ENCODE peak calls at places on chromosome 5, in four cellular contexts. R is HepG2, B is K562, C is GM12878. J is an unnamed sample.

GRCh38 chr5:172438304-172438652 is 16.0 kb downstream of the SH3PXD2B start:
- DNase-seq in R (peak; percentile 40), B (no peak), C (no peak), J (no peak)

GRCh38 chr5:32339198-32339597 is 26.5 kb upstream of the MTMR12 start:
- DNase-seq in R (no peak), B (no peak), C (no peak), J (no peak)

GRCh38 chr5:28779161-28779754 is 1740.9 kb upstream of the CDH9 start:
- DNase-seq in R (no peak), B (no peak), C (no peak), J (no peak)

GRCh38 chr5:98341038-98341710 is 432.3 kb upstream of the RGMB start:
- DNase-seq in R (no peak), B (no peak), C (no peak), J (no peak)

GRCh38 chr5:58648846-58649245 is 66.0 kb downstream of the RAB3C start:
- DNase-seq in R (no peak), B (no peak), C (no peak), J (no peak)

GRCh38 chr5:75510836-75511434 is 494 bp downstream of the CERT1 start:
- DNase-seq in R (peak; percentile 3), B (peak; percentile 48), C (no peak), J (peak; percentile 56)

GRCh38 chr5:124074500-124074899 is 562.5 kb downstream of the CSNK1G3 start:
- DNase-seq in R (no peak), B (no peak), C (no peak), J (no peak)

GRCh38 chr5:91635950-91636349 is 252.8 kb upstream of the ARRDC3 start:
- DNase-seq in R (no peak), B (no peak), C (no peak), J (no peak)

GRCh38 chr5:133848306-133848924 is 120.0 kb downstream of the C5orf15 start:
- DNase-seq in R (peak; percentile 20), B (no peak), C (no peak), J (no peak)

GRCh38 chr5:54637654-54638053 is 120.1 kb downstream of the SNX18 start:
- DNase-seq in R (no peak), B (no peak), C (no peak), J (no peak)

GRCh38 chr5:76175051-76175666 is 92.0 kb downstream of the SV2C start:
- DNase-seq in R (peak; percentile 48), B (peak; percentile 68), C (peak; percentile 32), J (peak; percentile 72)

GRCh38 chr5:32597046-32597629 is 11.8 kb downstream of the SUB1 start:
- DNase-seq in R (no peak), B (no peak), C (no peak), J (no peak)

GRCh38 chr5:52868417-52868816 is 80.7 kb downstream of the ITGA1 start:
- DNase-seq in R (no peak), B (no peak), C (no peak), J (no peak)

GRCh38 chr5:171907731-171908343 is 98.6 kb downstream of the FBXW11 start:
- DNase-seq in R (peak; percentile 56), B (peak; percentile 71), C (no peak), J (peak; percentile 47)

GRCh38 chr5:157026789-157027424 is 32.0 kb downstream of the HAVCR1 start:
- DNase-seq in R (no peak), B (peak; percentile 11), C (no peak), J (peak; percentile 43)

GRCh38 chr5:32869216-32869615 is 158.1 kb downstream of the NPR3 start:
- DNase-seq in R (no peak), B (no peak), C (no peak), J (no peak)

GRCh38 chr5:115962565-115963402 is 509 bp downstream of the LVRN start:
- DNase-seq in R (no peak), B (no peak), C (no peak), J (peak; percentile 41)

GRCh38 chr5:149152317-149152746 is 11.0 kb downstream of the ABLIM3 start:
- DNase-seq in R (peak; percentile 97), B (no peak), C (no peak), J (no peak)
- TF ChIP-seq ESRRA in R (no peak), B (no peak), C (no peak), J (no peak)

DNA sequence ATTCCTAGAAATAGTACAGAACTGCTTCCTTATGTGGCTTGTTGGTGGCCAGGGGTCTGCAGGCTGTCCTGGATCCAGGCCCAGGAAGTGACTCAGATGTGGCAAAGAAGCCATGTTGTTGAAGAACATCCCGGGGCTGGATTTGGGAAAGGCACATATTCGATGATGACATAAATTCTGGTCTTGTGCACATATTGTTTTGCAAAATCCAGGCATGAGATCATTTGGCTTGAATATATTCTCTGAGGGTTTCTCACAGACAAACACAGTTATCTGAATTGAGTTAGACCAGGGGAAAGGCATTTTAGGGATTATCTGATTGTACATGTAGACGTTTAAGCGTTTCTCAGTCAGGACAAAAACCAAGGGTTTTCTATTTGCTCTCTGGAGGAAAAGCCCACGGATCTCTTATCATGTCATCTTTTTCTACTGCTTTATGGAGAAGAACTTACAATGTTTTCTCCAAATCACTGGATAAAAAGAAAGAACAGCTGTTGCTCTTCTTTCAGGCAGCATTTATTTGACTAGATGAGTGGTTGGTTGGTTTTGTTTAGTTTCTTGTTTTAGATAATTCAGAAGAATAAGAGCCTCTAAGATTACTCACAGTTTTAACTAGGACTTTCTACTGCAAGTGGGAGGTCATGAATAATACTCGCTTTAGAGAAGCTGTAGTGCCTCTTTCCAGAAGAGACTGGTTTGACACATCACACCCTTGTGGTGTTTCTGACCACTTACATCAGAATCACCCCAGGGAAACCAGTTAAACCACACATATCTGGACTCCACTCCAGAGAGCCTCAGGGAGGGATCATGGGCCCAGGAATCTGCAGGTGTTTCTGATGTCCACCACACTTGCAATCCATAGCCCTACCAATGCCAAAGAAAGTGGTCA is 29.5 kb upstream of the LHFPL2 start:
- DNase-seq in R (no peak), B (peak; percentile 29), C (peak; percentile 26), J (no peak)
- TF ChIP-seq NR2C2 in R (no peak), B (no peak), C (no peak), J (no peak)

GRCh38 chr5:7393921-7394799 is 1.8 kb upstream of the ADCY2 start:
- DNase-seq in R (no peak), B (no peak), C (no peak), J (peak; percentile 21)

GRCh38 chr5:7391688-7392400 is 4.1 kb upstream of the ADCY2 start:
- DNase-seq in R (no peak), B (no peak), C (no peak), J (no peak)

GRCh38 chr5:7392401-7393024 is 3.4 kb upstream of the ADCY2 start:
- DNase-seq in R (peak; percentile 6), B (no peak), C (no peak), J (no peak)

GRCh38 chr5:7388553-7388952 is 7.4 kb upstream of the ADCY2 start:
- DNase-seq in R (no peak), B (no peak), C (no peak), J (no peak)

DNA sequence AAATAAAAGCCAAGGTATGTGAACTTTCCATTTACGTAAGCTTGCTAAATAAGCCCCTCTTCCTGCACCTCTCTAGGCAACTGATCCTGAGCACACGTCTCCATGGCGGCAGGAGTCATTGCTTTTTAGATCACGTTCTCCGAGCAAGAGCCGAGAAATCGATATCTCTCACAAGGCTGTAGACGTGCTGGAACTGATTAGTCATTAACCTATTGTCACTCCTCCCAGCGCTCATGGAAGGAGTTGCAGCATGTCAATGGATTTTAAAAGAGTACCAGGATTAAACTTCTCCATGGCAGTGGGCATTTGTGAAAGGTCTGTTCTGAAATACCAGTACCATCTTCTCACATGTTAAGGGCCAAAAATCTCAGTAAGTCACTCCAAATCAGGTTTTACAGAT is 4.7 kb upstream of the ADCY2 start:
- DNase-seq in R (peak; percentile 33), B (no peak), C (no peak), J (no peak)
- TF ChIP-seq ESRRA in R (no peak), B (no peak), C (no peak), J (no peak)

DNA sequence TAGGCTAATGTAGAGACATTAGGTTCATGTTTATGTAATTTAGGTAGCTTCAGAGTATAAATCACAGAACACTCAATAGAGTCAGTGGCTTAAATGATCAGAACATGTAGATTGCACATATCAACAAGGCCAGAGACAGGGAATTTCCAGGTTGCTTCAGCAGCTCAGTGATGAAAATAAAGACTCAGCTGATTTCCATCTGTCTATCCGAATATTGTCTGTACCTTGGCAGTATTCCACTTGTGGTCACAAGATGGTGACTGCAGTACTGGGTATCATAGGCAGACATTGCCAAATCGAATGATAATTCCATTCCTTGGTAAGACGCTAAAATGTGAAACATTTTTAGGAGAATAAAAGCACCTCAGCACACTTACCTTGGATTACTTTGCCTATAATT is 702.2 kb downstream of the MAT2B start:
- DNase-seq in R (no peak), B (no peak), C (no peak), J (no peak)
- TF ChIP-seq NR2C2 in R (no peak), B (no peak), C (no peak), J (no peak)

GRCh38 chr5:176629853-176630680 is at the start of the genes EIF4E1B and SNCB:
- DNase-seq in R (no peak), B (peak; percentile 87), C (no peak), J (peak; percentile 72)
- TF ChIP-seq ESRRA in R (no peak), B (no peak), C (no peak), J (no peak)

GRCh38 chr5:153573326-153574033 is 83.0 kb downstream of the GRIA1 start:
- DNase-seq in R (no peak), B (no peak), C (no peak), J (no peak)
- TF ChIP-seq NR2C2 in R (no peak), B (no peak), C (no peak), J (no peak)

DNA sequence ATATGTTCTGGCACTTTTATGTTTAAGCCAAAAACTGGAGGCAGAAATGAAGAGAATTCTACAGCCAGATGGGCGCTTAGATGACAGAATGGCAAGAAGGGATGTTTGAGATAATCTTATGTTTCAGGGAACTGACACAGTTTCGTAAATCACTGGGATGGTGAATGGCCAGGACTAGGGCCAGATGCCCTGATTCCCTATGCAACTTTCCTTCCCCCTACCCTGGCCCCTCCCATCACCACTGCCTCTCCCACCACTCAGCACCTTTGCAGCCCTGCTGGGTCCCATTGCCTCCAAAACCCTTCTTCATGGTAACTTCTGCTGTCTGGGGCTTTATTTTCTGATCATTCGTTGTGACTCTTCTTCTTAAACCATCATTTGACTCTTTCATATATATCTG is 111.8 kb downstream of the EFNA5 start:
- DNase-seq in R (no peak), B (no peak), C (no peak), J (peak; percentile 48)
- TF ChIP-seq ESRRA in R (no peak), B (no peak), C (no peak), J (no peak)

DNA sequence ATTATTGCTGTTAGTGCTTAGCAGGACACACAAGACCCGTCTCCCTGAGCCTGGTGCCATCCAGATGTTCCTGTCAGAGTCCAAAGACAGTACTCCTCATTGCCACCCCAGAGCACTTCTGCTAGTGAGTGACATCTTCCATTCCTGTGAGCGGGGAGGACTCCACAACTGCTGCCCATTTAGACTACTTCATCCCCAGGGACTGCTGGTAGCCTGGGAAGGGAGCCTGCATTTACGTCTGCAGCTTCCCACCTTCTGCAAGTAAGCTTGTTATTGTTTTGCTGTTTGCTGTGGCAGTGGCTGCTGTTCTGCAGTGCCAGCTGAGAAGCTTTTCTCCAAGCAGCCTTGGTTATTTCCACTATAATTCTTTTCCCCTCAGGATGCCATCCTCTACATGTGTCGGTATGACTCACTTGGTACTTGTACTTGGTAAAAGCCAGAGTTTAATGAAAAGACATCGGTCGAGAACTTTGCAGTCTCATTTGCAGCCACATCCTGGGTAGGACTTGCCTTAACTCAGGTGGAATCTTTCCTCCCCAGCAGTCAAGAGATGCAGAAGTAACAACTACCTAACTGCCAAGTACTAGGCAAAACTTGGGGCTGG is 10.6 kb upstream of the MAP1B start:
- DNase-seq in R (no peak), B (no peak), C (no peak), J (no peak)
- TF ChIP-seq NR2C2 in R (no peak), B (no peak), C (no peak), J (no peak)